ENCODE peak calls at places on chromosome X, in five cellular contexts. L, J, D, N and I are unnamed samples.

GRCh38 chrX:103608305-103608963 is 671 bp downstream of the TCEAL3 start:
- DNase-seq in L (no peak), J (no peak), D (peak; percentile 11), N (no peak), I (no peak)

GRCh38 chrX:123835661-123836371 is 24.0 kb upstream of the XIAP start:
- DNase-seq in L (no peak), J (peak; percentile 70), D (no peak), N (no peak), I (no peak)

GRCh38 chrX:113935516-113935915 is 648.4 kb upstream of the HTR2C start:
- DNase-seq in L (no peak), J (no peak), D (no peak), N (no peak), I (no peak)

GRCh38 chrX:79367907-79368306 is 773 bp upstream of the ITM2A start:
- DNase-seq in L (no peak), J (no peak), D (no peak), N (peak; percentile 59), I (no peak)

GRCh38 chrX:56025872-56026571 is 206.1 kb upstream of the KLF8 start:
- DNase-seq in L (no peak), J (no peak), D (no peak), N (no peak), I (no peak)

GRCh38 chrX:11558972-11559371 is 106.7 kb downstream of the ARHGAP6 start:
- DNase-seq in L (no peak), J (no peak), D (peak; percentile 15), N (peak; percentile 60), I (peak; percentile 85)

GRCh38 chrX:78024349-78025108 is 55.1 kb upstream of the PGAM4 start:
- DNase-seq in L (no peak), J (peak; percentile 2), D (peak; percentile 2), N (peak; percentile 40), I (peak; percentile 69)

GRCh38 chrX:102985182-102985581 is 48.1 kb downstream of the RAB40AL start:
- DNase-seq in L (no peak), J (no peak), D (no peak), N (no peak), I (no peak)

GRCh38 chrX:102651242-102651967 is at the start of gene GPRASP1:
- DNase-seq in L (peak; percentile 50), J (peak; percentile 27), D (peak; percentile 76), N (peak; percentile 59), I (no peak)

GRCh38 chrX:29090811-29091210 is 503.6 kb downstream of the IL1RAPL1 start:
- DNase-seq in L (no peak), J (peak; percentile 29), D (peak; percentile 35), N (peak; percentile 36), I (no peak)

GRCh38 chrX:36159254-36159653 is 239.7 kb downstream of the CFAP47 start:
- DNase-seq in L (no peak), J (no peak), D (no peak), N (no peak), I (no peak)
- H3K9ac ChIP-seq in L (no peak overlapping the region), J (no peak overlapping the region), D (no peak overlapping the region), N (no peak overlapping the region), I (no peak overlapping the region)

GRCh38 chrX:40748977-40749376 is 13.6 kb upstream of the MED14 start:
- DNase-seq in L (no peak), J (no peak), D (no peak), N (no peak), I (no peak)

GRCh38 chrX:40755291-40756249 is 20.2 kb upstream of the MED14 start:
- DNase-seq in L (no peak), J (peak; percentile 39), D (no peak), N (peak; percentile 34), I (no peak)

GRCh38 chrX:40746536-40746935 is 11.2 kb upstream of the MED14 start:
- DNase-seq in L (no peak), J (no peak), D (no peak), N (no peak), I (no peak)

DNA sequence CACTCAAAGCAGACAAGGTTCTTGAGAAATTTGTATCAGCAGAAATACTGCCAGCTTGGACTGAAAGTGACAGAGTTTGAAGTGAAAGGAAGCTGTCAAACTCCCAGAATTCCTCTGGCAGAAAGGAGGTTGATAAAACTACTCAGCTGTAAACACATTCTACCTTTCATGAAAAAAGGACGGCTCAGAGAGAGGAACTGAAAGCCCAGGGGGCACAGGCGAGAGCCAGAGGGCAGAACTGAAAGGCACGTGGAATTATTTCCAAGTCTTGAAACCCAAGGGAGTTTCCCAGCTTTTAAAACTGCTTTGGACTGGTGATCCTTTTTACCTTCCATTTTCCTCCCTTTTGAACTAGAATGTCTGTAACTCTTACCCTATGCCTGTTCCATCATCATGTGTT is 14.5 kb upstream of the MED14 start:
- DNase-seq in L (no peak), J (no peak), D (no peak), N (no peak), I (peak; percentile 44)
- H3K9ac ChIP-seq in L (no peak overlapping the region), J (no peak overlapping the region), D (no peak overlapping the region), N (no peak overlapping the region), I (peak overlapping the region; percentile 25)

GRCh38 chrX:72620550-72621145 is 48.0 kb upstream of the HDAC8 start:
- DNase-seq in L (no peak), J (peak; percentile 89), D (no peak), N (no peak), I (no peak)
- H3K9ac ChIP-seq in L (no peak overlapping the region), J (no peak overlapping the region), D (no peak overlapping the region), N (no peak overlapping the region), I (no peak overlapping the region)

GRCh38 chrX:50697691-50698090 is 116.3 kb downstream of the SHROOM4 start:
- DNase-seq in L (no peak), J (peak; percentile 79), D (no peak), N (peak; percentile 85), I (no peak)

GRCh38 chrX:50691820-50692219 is 122.2 kb downstream of the SHROOM4 start:
- DNase-seq in L (no peak), J (peak; percentile 48), D (peak; percentile 67), N (peak; percentile 72), I (peak; percentile 90)
- H3K9ac ChIP-seq in L (no peak overlapping the region), J (no peak overlapping the region), D (no peak overlapping the region), N (no peak overlapping the region), I (no peak overlapping the region)

GRCh38 chrX:37906357-37906756 is 59.0 kb upstream of the DYNLT3 start:
- DNase-seq in L (no peak), J (no peak), D (no peak), N (peak; percentile 6), I (no peak)
- H3K9ac ChIP-seq in L (no peak overlapping the region), J (no peak overlapping the region), D (no peak overlapping the region), N (peak overlapping the region; percentile 9), I (no peak overlapping the region)